ENCODE peak calls at places on chromosome 5, in nine cellular contexts. G is left cardiac atrium, F is endothelial cell, W is HTR-8/SVneo, L is lower lobe of right lung, P is dermis microvascular lymphatic vessel endothelial cell, K is SW480, Q is lung, J is RCC 7860. V is an unnamed sample.

GRCh38 chr5:123422433-123423277 is 548 bp downstream of the CEP120 start:
- DNase-seq in G (no peak), F (no peak), W (peak), L (no peak), P (no peak), K (peak), Q (no peak), J (peak), V (peak)

GRCh38 chr5:87347841-87348240 is 64.9 kb downstream of the CCNH start:
- DNase-seq in G (no peak), F (no peak), W (no peak), L (no peak), P (no peak), K (no peak), Q (no peak), J (no peak), V (no peak)

GRCh38 chr5:90368454-90369246 is 40.9 kb downstream of the CETN3 start:
- DNase-seq in G (no peak), F (no peak), W (no peak), L (no peak), P (no peak), K (no peak), Q (no peak), J (no peak), V (no peak)

GRCh38 chr5:59251627-59252026 is 641.9 kb downstream of the PDE4D start:
- DNase-seq in G (no peak), F (no peak), W (no peak), L (no peak), P (no peak), K (no peak), Q (no peak), J (no peak), V (no peak)

GRCh38 chr5:114434396-114435219 is 72.7 kb downstream of the KCNN2 start:
- DNase-seq in G (no peak), F (no peak), W (no peak), L (no peak), P (no peak), K (no peak), Q (no peak), J (no peak), V (no peak)

GRCh38 chr5:76544268-76544926 is 78.8 kb downstream of the F2RL2 start:
- DNase-seq in G (no peak), F (peak), W (peak), L (peak), P (peak), K (peak), Q (no peak), J (no peak), V (peak)

GRCh38 chr5:40799248-40799647 is 1.1 kb upstream of the PRKAA1 start:
- DNase-seq in G (no peak), F (no peak), W (no peak), L (no peak), P (no peak), K (no peak), Q (no peak), J (no peak), V (no peak)

GRCh38 chr5:73354406-73354805 is 94.2 kb downstream of the FOXD1 start:
- DNase-seq in G (no peak), F (no peak), W (no peak), L (no peak), P (no peak), K (no peak), Q (no peak), J (no peak), V (no peak)

GRCh38 chr5:67724412-67725135 is 491.0 kb upstream of the PIK3R1 start:
- DNase-seq in G (no peak), F (no peak), W (no peak), L (no peak), P (no peak), K (no peak), Q (no peak), J (no peak), V (no peak)

GRCh38 chr5:74626386-74627222 is 13.9 kb downstream of the ENC1 start:
- DNase-seq in G (no peak), F (no peak), W (no peak), L (no peak), P (no peak), K (no peak), Q (no peak), J (peak), V (no peak)

GRCh38 chr5:155575861-155576260 is 562.3 kb downstream of the KIF4B start:
- DNase-seq in G (no peak), F (no peak), W (no peak), L (no peak), P (no peak), K (no peak), Q (no peak), J (no peak), V (no peak)

GRCh38 chr5:23014817-23015216 is 161.7 kb upstream of the CDH12 start:
- DNase-seq in G (no peak), F (no peak), W (no peak), L (no peak), P (no peak), K (no peak), Q (no peak), J (no peak), V (no peak)

GRCh38 chr5:153543959-153544470 is 53.5 kb downstream of the GRIA1 start:
- DNase-seq in G (no peak), F (no peak), W (no peak), L (no peak), P (no peak), K (no peak), Q (no peak), J (no peak), V (no peak)

GRCh38 chr5:139847091-139847490 is 51.5 kb downstream of the PSD2 start:
- DNase-seq in G (no peak), F (no peak), W (no peak), L (no peak), P (no peak), K (no peak), Q (no peak), J (no peak), V (no peak)

GRCh38 chr5:159458217-159458711 is 128.0 kb upstream of the IL12B start:
- DNase-seq in G (no peak), F (no peak), W (no peak), L (no peak), P (no peak), K (no peak), Q (no peak), J (no peak), V (no peak)

GRCh38 chr5:43485406-43485805 is 1.7 kb upstream of the TMEM267 start:
- DNase-seq in G (no peak), F (no peak), W (no peak), L (no peak), P (no peak), K (no peak), Q (no peak), J (no peak), V (peak)

GRCh38 chr5:128877476-128877875 is 87.8 kb upstream of the SLC27A6 start:
- DNase-seq in G (no peak), F (no peak), W (no peak), L (no peak), P (no peak), K (no peak), Q (no peak), J (no peak), V (no peak)

GRCh38 chr5:35061216-35061615 is 13.5 kb upstream of the AGXT2 start:
- DNase-seq in G (no peak), F (no peak), W (no peak), L (no peak), P (no peak), K (no peak), Q (no peak), J (no peak), V (no peak)